ENCODE peak calls at places on chromosomes 16 and 17, in six cellular contexts. G is stomach; O is adrenal gland; F is effector memory CD4-positive, alpha-beta T cell; P is mucosa of descending colon; I is SK-N-SH. L is an unnamed sample. For H3K4me1 and H3K36me3, the result is how much of the 10 kb centered on the place peaks cover.

GRCh38 chr16:8641671-8642070 is 20.2 kb downstream of the METTL22 start:
- DNase-seq in G (no peak), O (no peak), F (no peak), P (no peak), I (no peak), L (no peak)

GRCh38 chr17:78184868-78185267 is 2.0 kb downstream of the TK1 start:
- DNase-seq in G (no peak), O (no peak), F (no peak), P (no peak), I (no peak), L (no peak)

GRCh38 chr16:77585852-77586251 is 136.5 kb upstream of the NUDT7 start:
- DNase-seq in G (no peak), O (no peak), F (no peak), P (no peak), I (no peak), L (no peak)

GRCh38 chr17:64051153-64051552 is 30.7 kb upstream of the ICAM2 start:
- DNase-seq in G (no peak), O (no peak), F (no peak), P (no peak), I (no peak), L (no peak)

GRCh38 chr16:69111831-69112230 is 6.4 kb downstream of the HAS3 start:
- DNase-seq in G (no peak), O (no peak), F (no peak), P (no peak), I (no peak), L (no peak)

GRCh38 chr17:20156196-20157077 is 147.3 kb downstream of the SPECC1 start:
- DNase-seq in G (peak), O (peak), F (no peak), P (peak), I (peak), L (peak)

GRCh38 chr17:40598928-40599627 is 33.8 kb upstream of the CCR7 start:
- DNase-seq in G (no peak), O (peak), F (peak), P (peak), I (no peak), L (peak)

GRCh38 chr17:81667754-81668153 is 1.2 kb downstream of the CCDC137 start:
- DNase-seq in G (no peak), O (no peak), F (no peak), P (no peak), I (peak), L (no peak)

GRCh38 chr16:47833771-47834170 is 322.0 kb downstream of the ABCC12 start:
- DNase-seq in G (no peak), O (no peak), F (no peak), P (no peak), I (no peak), L (no peak)

GRCh38 chr16:57534337-57534880 is 2.0 kb downstream of the CCDC102A start:
- DNase-seq in G (no peak), O (no peak), F (no peak), P (peak), I (no peak), L (peak)

GRCh38 chr17:65434251-65434650 is 127.2 kb downstream of the AXIN2 start:
- DNase-seq in G (no peak), O (no peak), F (no peak), P (no peak), I (no peak), L (no peak)

GRCh38 chr17:42803074-42803883 is 4.6 kb downstream of the CNTD1 start:
- DNase-seq in G (no peak), O (no peak), F (no peak), P (no peak), I (no peak), L (no peak)

GRCh38 chr17:72590882-72591499 is 470.2 kb downstream of the SOX9 start:
- DNase-seq in G (no peak), O (no peak), F (no peak), P (no peak), I (no peak), L (no peak)

GRCh38 chr16:1745181-1745899 is 26.0 kb downstream of the NME3 start:
- DNase-seq in G (no peak), O (no peak), F (no peak), P (no peak), I (no peak), L (no peak)

GRCh38 chr17:27782791-27783206 is 17.5 kb downstream of the NOS2 start:
- DNase-seq in G (no peak), O (no peak), F (no peak), P (no peak), I (peak), L (no peak)

GRCh38 chr17:4856271-4856936 is 23.3 kb downstream of the MINK1 start:
- DNase-seq in G (no peak), O (no peak), F (no peak), P (no peak), I (no peak), L (no peak)

GRCh38 chr16:55081622-55082593 is 151.2 kb downstream of the IRX5 start:
- DNase-seq in G (no peak), O (no peak), F (no peak), P (no peak), I (no peak), L (no peak)

GRCh38 chr16:54928421-54929089 is 2.1 kb upstream of the IRX5 start:
- DNase-seq in G (peak), O (peak), F (no peak), P (peak), I (peak), L (peak)

GRCh38 chr16:30948956-30949654 is at the start of gene ORAI3:
- DNase-seq in G (peak), O (peak), F (no peak), P (peak), I (peak), L (peak)

GRCh38 chr17:36089888-36090836 is at the start of gene CCL3:
- DNase-seq in G (no peak), O (peak), F (no peak), P (no peak), I (no peak), L (no peak)

GRCh38 chr17:44970136-44970737 is 2.1 kb upstream of the C1QL1 start:
- DNase-seq in G (no peak), O (no peak), F (no peak), P (peak), I (peak), L (peak)

GRCh38 chr16:49562228-49562627 is 188.6 kb downstream of the C16orf78 start:
- DNase-seq in G (no peak), O (no peak), F (no peak), P (no peak), I (no peak), L (no peak)

GRCh38 chr16:68800257-68800875 is 43.0 kb upstream of the TANGO6 start:
- DNase-seq in G (peak), O (peak), F (no peak), P (no peak), I (peak), L (peak)

GRCh38 chr17:77594416-77595209 is 363.9 kb upstream of the TNRC6C start:
- DNase-seq in G (no peak), O (no peak), F (no peak), P (no peak), I (no peak), L (no peak)

GRCh38 chr16:1784977-1785845 is 2.5 kb downstream of the NUBP2 start:
- DNase-seq in G (no peak), O (no peak), F (no peak), P (no peak), I (no peak), L (no peak)

GRCh38 chr17:49819118-49819517 is 28.8 kb downstream of the TAC4 start:
- DNase-seq in G (no peak), O (no peak), F (no peak), P (no peak), I (no peak), L (no peak)
- H3K4me1 ChIP-seq in G (under half), O (under half), F (half or more), P (under half), I (under half), L (under half)

GRCh38 chr16:82010649-82011048 is 621 bp downstream of the SDR42E1 start:
- DNase-seq in G (no peak), O (no peak), F (no peak), P (no peak), I (no peak), L (no peak)
- H3K4me3 ChIP-seq in G (peak), O (no peak), F (peak), P (no peak), I (no peak), L (no peak)

GRCh38 chr17:80380068-80381061 is 34.6 kb upstream of the ENDOV start:
- DNase-seq in G (no peak), O (no peak), F (no peak), P (no peak), I (no peak), L (no peak)
- H3K36me3 ChIP-seq in G (half or more), O (half or more), F (half or more), P (under half), I (half or more), L (under half)

GRCh38 chr16:85142129-85142513 is 29.8 kb upstream of the CIBAR2 start:
- DNase-seq in G (no peak), O (no peak), F (no peak), P (no peak), I (no peak), L (no peak)
- H3K4me1 ChIP-seq in G (under half), O (under half), F (under half), P (under half), I (under half), L (under half)

GRCh38 chr16:87601322-87602004 is 845 bp upstream of the JPH3 start:
- DNase-seq in G (no peak), O (no peak), F (no peak), P (no peak), I (peak), L (no peak)
- H3K4me3 ChIP-seq in G (peak), O (no peak), F (no peak), P (no peak), I (peak), L (no peak)

GRCh38 chr16:89657442-89658220 is at the start of the genes CHMP1A and SPATA33:
- DNase-seq in G (peak), O (peak), F (peak), P (peak), I (peak), L (peak)
- H3K36me3 ChIP-seq in G (under half), O (under half), F (under half), P (under half), I (under half), L (under half)

GRCh38 chr17:48177816-48178215 is 70.2 kb downstream of the SNX11 start:
- DNase-seq in G (no peak), O (no peak), F (no peak), P (no peak), I (no peak), L (no peak)

GRCh38 chr17:48175692-48176450 is 68.3 kb downstream of the SNX11 start:
- DNase-seq in G (no peak), O (no peak), F (no peak), P (no peak), I (no peak), L (no peak)

GRCh38 chr17:48176456-48176855 is 68.9 kb downstream of the SNX11 start:
- DNase-seq in G (no peak), O (no peak), F (no peak), P (no peak), I (no peak), L (no peak)

GRCh38 chr17:48179071-48179945 is 71.7 kb downstream of the SNX11 start:
- DNase-seq in G (no peak), O (no peak), F (no peak), P (no peak), I (no peak), L (no peak)

GRCh38 chr17:48178327-48178726 is 70.8 kb downstream of the SNX11 start:
- DNase-seq in G (no peak), O (no peak), F (no peak), P (no peak), I (no peak), L (no peak)
- H3K4me1 ChIP-seq in G (under half), O (under half), F (under half), P (under half), I (under half), L (under half)